ENCODE peak calls at places on chromosomes 3 and 15, in nine cellular contexts. T is uterus; H is fibroblast of lung; Q is spleen; Y is cardiac fibroblast; I is CD4-positive, alpha-beta T cell; X is Calu3; F is HCT116; V is BE2C. R is an unnamed sample.
A peak's percentile ranks its signal among the peaks of the same experiment; 100 is the strongest.

GRCh38 chr15:63324770-63325169 is 47.4 kb downstream of the APH1B start:
- DNase-seq in T (no peak), H (no peak), Q (no peak), Y (no peak), I (no peak), X (no peak), F (no peak), V (no peak), R (no peak)

GRCh38 chr3:98900265-98901031 is 1.0 kb downstream of the DCBLD2 start:
- DNase-seq in T (no peak), H (no peak), Q (no peak), Y (no peak), I (no peak), X (no peak), F (no peak), V (no peak), R (no peak)

GRCh38 chr3:34213481-34213880 is 415.1 kb downstream of the PDCD6IP start:
- DNase-seq in T (no peak), H (no peak), Q (no peak), Y (no peak), I (no peak), X (no peak), F (no peak), V (no peak), R (no peak)

GRCh38 chr15:58043192-58043903 is 22.2 kb downstream of the ALDH1A2 start:
- DNase-seq in T (no peak), H (peak; percentile 58), Q (no peak), Y (peak; percentile 62), I (peak; percentile 37), X (peak; percentile 65), F (peak; percentile 29), V (peak; percentile 64), R (no peak)

GRCh38 chr3:170244566-170244965 is 22.3 kb downstream of the PRKCI start:
- DNase-seq in T (no peak), H (no peak), Q (no peak), Y (no peak), I (no peak), X (peak; percentile 69), F (no peak), V (no peak), R (no peak)

GRCh38 chr3:10443272-10443671 is 62.1 kb downstream of the ATP2B2 start:
- DNase-seq in T (no peak), H (no peak), Q (peak; percentile 36), Y (no peak), I (no peak), X (no peak), F (no peak), V (no peak), R (no peak)

GRCh38 chr15:47027322-47027946 is 689.9 kb upstream of the SEMA6D start:
- DNase-seq in T (no peak), H (no peak), Q (no peak), Y (no peak), I (no peak), X (no peak), F (no peak), V (no peak), R (no peak)

GRCh38 chr3:179526989-179527391 is 35.7 kb upstream of the ACTL6A start:
- DNase-seq in T (peak; percentile 72), H (peak; percentile 85), Q (no peak), Y (peak; percentile 96), I (no peak), X (no peak), F (no peak), V (peak; percentile 41), R (peak; percentile 22)

GRCh38 chr3:10419637-10420232 is 85.7 kb downstream of the ATP2B2 start:
- DNase-seq in T (no peak), H (peak; percentile 15), Q (peak; percentile 89), Y (no peak), I (peak; percentile 46), X (no peak), F (no peak), V (no peak), R (no peak)

GRCh38 chr15:56820333-56820732 is 87.0 kb upstream of the ZNF280D start:
- DNase-seq in T (no peak), H (no peak), Q (no peak), Y (no peak), I (no peak), X (no peak), F (no peak), V (no peak), R (no peak)

GRCh38 chr3:100754563-100755334 is 45.5 kb downstream of the TFG start:
- DNase-seq in T (no peak), H (no peak), Q (no peak), Y (peak; percentile 18), I (no peak), X (no peak), F (no peak), V (no peak), R (no peak)

GRCh38 chr3:197942956-197943556 is 6.9 kb upstream of the RPL35A start:
- DNase-seq in T (no peak), H (peak; percentile 63), Q (no peak), Y (peak; percentile 57), I (no peak), X (peak; percentile 36), F (peak; percentile 61), V (peak; percentile 30), R (no peak)

GRCh38 chr3:75886971-75887526 is 101.7 kb upstream of the ZNF717 start:
- DNase-seq in T (no peak), H (no peak), Q (no peak), Y (no peak), I (no peak), X (no peak), F (no peak), V (no peak), R (no peak)

GRCh38 chr3:16767006-16767405 is 117.7 kb upstream of the PLCL2 start:
- DNase-seq in T (no peak), H (no peak), Q (no peak), Y (peak; percentile 16), I (no peak), X (no peak), F (no peak), V (no peak), R (no peak)

GRCh38 chr3:54954019-54954418 is 26.2 kb upstream of the LRTM1 start:
- DNase-seq in T (no peak), H (peak; percentile 53), Q (no peak), Y (peak; percentile 46), I (no peak), X (no peak), F (no peak), V (no peak), R (no peak)
- TF ChIP-seq CTCF in T (no peak), H (no peak), Q (no peak), Y (no peak), I (no peak), X (no peak), F (no peak), V (no peak), R (no peak)

GRCh38 chr15:65981837-65982696 is 112.8 kb downstream of the RAB11A start:
- DNase-seq in T (no peak), H (no peak), Q (peak; percentile 86), Y (no peak), I (peak; percentile 66), X (peak; percentile 78), F (peak; percentile 15), V (peak; percentile 74), R (no peak)
- TF ChIP-seq CTCF in T (no peak), H (no peak), Q (peak; percentile 50), Y (no peak), I (peak; percentile 32), X (peak; percentile 52), F (peak; percentile 56), V (peak; percentile 54), R (peak; percentile 5)

GRCh38 chr15:66046751-66047150 is 177.5 kb downstream of the RAB11A start:
- DNase-seq in T (no peak), H (no peak), Q (no peak), Y (no peak), I (no peak), X (peak; percentile 52), F (no peak), V (no peak), R (no peak)
- TF ChIP-seq CTCF in T (no peak), H (no peak), Q (no peak), Y (no peak), I (no peak), X (peak; percentile 71), F (peak; percentile 42), V (peak; percentile 40), R (no peak)

GRCh38 chr3:181518222-181518621 is 193.5 kb upstream of the SOX2 start:
- DNase-seq in T (no peak), H (no peak), Q (no peak), Y (no peak), I (no peak), X (no peak), F (no peak), V (no peak), R (no peak)

DNA sequence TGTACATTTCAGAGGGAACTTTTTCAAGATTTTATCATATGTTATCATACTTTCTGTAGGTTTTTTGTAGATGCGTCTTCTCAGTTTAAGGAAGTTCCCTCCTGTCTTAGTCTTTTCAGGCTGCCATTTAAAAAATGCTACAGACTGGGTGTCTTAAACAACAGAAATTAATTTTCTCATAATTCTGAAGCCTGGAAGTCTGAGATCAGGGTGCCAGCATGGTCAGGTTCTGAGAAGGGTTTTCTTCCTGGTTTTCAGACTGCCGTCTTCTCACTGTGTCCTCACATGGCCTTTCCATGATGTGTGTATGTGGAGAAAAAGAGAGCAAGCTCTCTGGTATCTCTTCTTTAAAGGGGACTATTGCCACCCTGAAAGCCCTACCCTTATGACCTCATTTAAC is 189.9 kb upstream of the SOX2 start:
- DNase-seq in T (no peak), H (no peak), Q (no peak), Y (no peak), I (no peak), X (no peak), F (no peak), V (no peak), R (no peak)
- TF ChIP-seq CTCF in T (no peak), H (no peak), Q (no peak), Y (no peak), I (no peak), X (no peak), F (no peak), V (no peak), R (no peak)

GRCh38 chr15:52783929-52784798 is 6.0 kb downstream of the ONECUT1 start:
- DNase-seq in T (no peak), H (no peak), Q (peak; percentile 74), Y (no peak), I (peak; percentile 21), X (no peak), F (no peak), V (peak; percentile 74), R (no peak)
- TF ChIP-seq CTCF in T (no peak), H (peak; percentile 12), Q (peak; percentile 35), Y (peak; percentile 14), I (peak; percentile 60), X (no peak), F (peak; percentile 13), V (peak; percentile 73), R (peak; percentile 53)

DNA sequence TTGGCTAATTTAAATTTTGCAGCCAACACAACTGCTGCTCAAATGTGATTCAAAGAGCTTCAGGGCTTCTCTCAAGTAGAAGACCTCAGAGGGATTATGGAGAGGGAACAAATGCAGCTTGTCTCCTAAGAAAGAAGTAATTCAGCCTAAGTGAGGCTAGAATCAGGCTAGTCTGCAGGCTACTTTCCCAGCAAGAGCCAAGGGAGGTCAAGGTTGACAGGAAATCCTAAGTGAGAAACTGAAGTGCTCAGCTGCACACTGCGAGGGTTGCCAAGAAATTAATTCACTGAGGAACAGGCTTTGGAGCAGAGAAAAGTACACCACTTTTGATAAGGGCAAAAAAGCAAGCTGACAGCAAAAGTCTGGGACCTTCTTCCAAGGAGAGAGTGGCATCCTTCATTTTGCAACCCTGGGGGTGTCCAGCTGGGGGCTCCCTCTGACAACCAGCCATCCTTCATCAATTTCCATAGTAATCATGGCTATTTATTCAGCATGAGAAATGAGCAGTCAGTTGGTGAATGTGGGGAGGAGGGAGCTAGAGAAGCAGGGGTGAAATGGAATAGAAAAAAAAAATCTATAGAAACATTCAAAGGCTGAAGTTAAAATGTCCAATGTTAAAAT is 646.4 kb upstream of the ADAMTS9 start:
- DNase-seq in T (no peak), H (peak; percentile 20), Q (no peak), Y (peak; percentile 61), I (no peak), X (peak; percentile 15), F (no peak), V (no peak), R (peak; percentile 70)
- TF ChIP-seq CTCF in T (no peak), H (no peak), Q (no peak), Y (peak; percentile 22), I (no peak), X (no peak), F (peak; percentile 31), V (peak; percentile 30), R (peak; percentile 45)